ENCODE peak calls at places on chromosomes 2 and 18, in seven cellular contexts. One of them, this sample, is unnamed.
A peak's percentile ranks its signal among the peaks of the same experiment; 100 is the strongest.

GRCh38 chr2:11542275-11542819 is 8.5 kb downstream of the GREB1 start:
- DNase-seq in epithelial cell of esophagus: no peak
- DNase-seq in tibial nerve: no peak
- DNase-seq in endodermal cell: no peak
- DNase-seq in CD8-positive, alpha-beta T cell: no peak
- DNase-seq in left ventricle myocardium inferior: no peak
- DNase-seq in heart right ventricle: no peak
- DNase-seq in this sample: no peak

GRCh38 chr2:23563673-23564617 is 179.0 kb downstream of the KLHL29 start:
- DNase-seq in epithelial cell of esophagus: peak; percentile 65
- DNase-seq in tibial nerve: peak; percentile 55
- DNase-seq in endodermal cell: no peak
- DNase-seq in CD8-positive, alpha-beta T cell: no peak
- DNase-seq in left ventricle myocardium inferior: peak; percentile 57
- DNase-seq in heart right ventricle: no peak
- DNase-seq in this sample: no peak

GRCh38 chr2:62144689-62145477 is 51.0 kb upstream of the B3GNT2 start:
- DNase-seq in epithelial cell of esophagus: no peak
- DNase-seq in tibial nerve: no peak
- DNase-seq in endodermal cell: no peak
- DNase-seq in CD8-positive, alpha-beta T cell: no peak
- DNase-seq in left ventricle myocardium inferior: no peak
- DNase-seq in heart right ventricle: no peak
- DNase-seq in this sample: no peak

GRCh38 chr2:234494361-234495075 is 2.4 kb downstream of the ARL4C start:
- DNase-seq in epithelial cell of esophagus: peak; percentile 71
- DNase-seq in tibial nerve: no peak
- DNase-seq in endodermal cell: peak; percentile 56
- DNase-seq in CD8-positive, alpha-beta T cell: no peak
- DNase-seq in left ventricle myocardium inferior: no peak
- DNase-seq in heart right ventricle: no peak
- DNase-seq in this sample: no peak

GRCh38 chr18:46310258-46310657 is 206.1 kb downstream of the HAUS1 start:
- DNase-seq in epithelial cell of esophagus: peak; percentile 33
- DNase-seq in tibial nerve: no peak
- DNase-seq in endodermal cell: no peak
- DNase-seq in CD8-positive, alpha-beta T cell: no peak
- DNase-seq in left ventricle myocardium inferior: no peak
- DNase-seq in heart right ventricle: no peak
- DNase-seq in this sample: no peak

GRCh38 chr2:26344581-26345283 is 1.2 kb upstream of the SELENOI start:
- DNase-seq in epithelial cell of esophagus: peak; percentile 84
- DNase-seq in tibial nerve: no peak
- DNase-seq in endodermal cell: peak; percentile 80
- DNase-seq in CD8-positive, alpha-beta T cell: no peak
- DNase-seq in left ventricle myocardium inferior: no peak
- DNase-seq in heart right ventricle: no peak
- DNase-seq in this sample: no peak

GRCh38 chr2:218733615-218734021 is 23.0 kb downstream of the TTLL4 start:
- DNase-seq in epithelial cell of esophagus: peak; percentile 90
- DNase-seq in tibial nerve: no peak
- DNase-seq in endodermal cell: no peak
- DNase-seq in CD8-positive, alpha-beta T cell: no peak
- DNase-seq in left ventricle myocardium inferior: no peak
- DNase-seq in heart right ventricle: no peak
- DNase-seq in this sample: no peak

GRCh38 chr2:20815216-20815615 is 7.7 kb downstream of the LDAH start:
- DNase-seq in epithelial cell of esophagus: no peak
- DNase-seq in tibial nerve: no peak
- DNase-seq in endodermal cell: no peak
- DNase-seq in CD8-positive, alpha-beta T cell: no peak
- DNase-seq in left ventricle myocardium inferior: no peak
- DNase-seq in heart right ventricle: no peak
- DNase-seq in this sample: no peak

GRCh38 chr2:240999001-240999791 is 778 bp downstream of the SNED1 start:
- DNase-seq in epithelial cell of esophagus: no peak
- DNase-seq in tibial nerve: peak; percentile 12
- DNase-seq in endodermal cell: peak; percentile 67
- DNase-seq in CD8-positive, alpha-beta T cell: no peak
- DNase-seq in left ventricle myocardium inferior: peak; percentile 38
- DNase-seq in heart right ventricle: peak; percentile 25
- DNase-seq in this sample: peak; percentile 40

GRCh38 chr2:201266629-201267028 is 6.3 kb downstream of the CASP8 start:
- DNase-seq in epithelial cell of esophagus: no peak
- DNase-seq in tibial nerve: no peak
- DNase-seq in endodermal cell: no peak
- DNase-seq in CD8-positive, alpha-beta T cell: no peak
- DNase-seq in left ventricle myocardium inferior: no peak
- DNase-seq in heart right ventricle: no peak
- DNase-seq in this sample: no peak

GRCh38 chr18:44903327-44903726 is 222.6 kb downstream of the SETBP1 start:
- DNase-seq in epithelial cell of esophagus: no peak
- DNase-seq in tibial nerve: no peak
- DNase-seq in endodermal cell: no peak
- DNase-seq in CD8-positive, alpha-beta T cell: no peak
- DNase-seq in left ventricle myocardium inferior: no peak
- DNase-seq in heart right ventricle: no peak
- DNase-seq in this sample: no peak

GRCh38 chr18:44899832-44900231 is 219.1 kb downstream of the SETBP1 start:
- DNase-seq in epithelial cell of esophagus: no peak
- DNase-seq in tibial nerve: no peak
- DNase-seq in endodermal cell: no peak
- DNase-seq in CD8-positive, alpha-beta T cell: no peak
- DNase-seq in left ventricle myocardium inferior: no peak
- DNase-seq in heart right ventricle: no peak
- DNase-seq in this sample: no peak

GRCh38 chr18:44898536-44898935 is 217.8 kb downstream of the SETBP1 start:
- DNase-seq in epithelial cell of esophagus: peak; percentile 12
- DNase-seq in tibial nerve: no peak
- DNase-seq in endodermal cell: no peak
- DNase-seq in CD8-positive, alpha-beta T cell: no peak
- DNase-seq in left ventricle myocardium inferior: no peak
- DNase-seq in heart right ventricle: no peak
- DNase-seq in this sample: no peak

GRCh38 chr18:44900627-44901026 is 219.9 kb downstream of the SETBP1 start:
- DNase-seq in epithelial cell of esophagus: peak; percentile 81
- DNase-seq in tibial nerve: no peak
- DNase-seq in endodermal cell: no peak
- DNase-seq in CD8-positive, alpha-beta T cell: no peak
- DNase-seq in left ventricle myocardium inferior: no peak
- DNase-seq in heart right ventricle: no peak
- DNase-seq in this sample: no peak

GRCh38 chr18:44901283-44901682 is 220.6 kb downstream of the SETBP1 start:
- DNase-seq in epithelial cell of esophagus: no peak
- DNase-seq in tibial nerve: no peak
- DNase-seq in endodermal cell: peak; percentile 68
- DNase-seq in CD8-positive, alpha-beta T cell: no peak
- DNase-seq in left ventricle myocardium inferior: no peak
- DNase-seq in heart right ventricle: no peak
- DNase-seq in this sample: no peak
- TF ChIP-seq CTCF in epithelial cell of esophagus: peak; percentile 40
- TF ChIP-seq CTCF in tibial nerve: no peak
- TF ChIP-seq CTCF in endodermal cell: peak; percentile 72
- TF ChIP-seq CTCF in CD8-positive, alpha-beta T cell: no peak
- TF ChIP-seq CTCF in left ventricle myocardium inferior: peak; percentile 26
- TF ChIP-seq CTCF in heart right ventricle: peak; percentile 25
- TF ChIP-seq CTCF in this sample: no peak

DNA sequence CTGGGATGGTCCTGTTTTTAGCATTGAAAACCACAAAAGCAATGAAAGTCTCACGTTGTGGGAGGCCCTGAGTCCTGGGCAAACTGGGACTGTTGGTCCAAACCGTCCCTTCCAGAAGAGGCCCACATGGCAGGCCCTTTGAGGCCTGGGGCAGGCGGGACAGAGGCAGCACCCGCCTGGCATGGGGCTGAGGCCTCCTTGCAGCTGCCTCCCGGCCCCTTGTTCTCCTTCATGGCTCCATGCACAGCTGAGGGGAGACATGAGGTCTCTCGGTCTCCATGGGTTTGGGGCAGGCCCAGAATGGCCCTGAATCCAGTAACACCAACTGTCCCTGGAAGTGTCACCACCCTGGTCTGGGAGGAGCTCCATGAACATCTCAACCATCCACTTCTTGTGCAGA is 61.9 kb downstream of the RRM2 start:
- DNase-seq in epithelial cell of esophagus: no peak
- DNase-seq in tibial nerve: no peak
- DNase-seq in endodermal cell: no peak
- DNase-seq in CD8-positive, alpha-beta T cell: no peak
- DNase-seq in left ventricle myocardium inferior: no peak
- DNase-seq in heart right ventricle: no peak
- DNase-seq in this sample: no peak
- TF ChIP-seq CTCF in epithelial cell of esophagus: no peak
- TF ChIP-seq CTCF in tibial nerve: no peak
- TF ChIP-seq CTCF in endodermal cell: no peak
- TF ChIP-seq CTCF in CD8-positive, alpha-beta T cell: no peak
- TF ChIP-seq CTCF in left ventricle myocardium inferior: no peak
- TF ChIP-seq CTCF in heart right ventricle: no peak
- TF ChIP-seq CTCF in this sample: no peak

GRCh38 chr2:38590053-38590452 is 12.7 kb downstream of the HNRNPLL start:
- DNase-seq in epithelial cell of esophagus: no peak
- DNase-seq in tibial nerve: no peak
- DNase-seq in endodermal cell: no peak
- DNase-seq in CD8-positive, alpha-beta T cell: no peak
- DNase-seq in left ventricle myocardium inferior: no peak
- DNase-seq in heart right ventricle: no peak
- DNase-seq in this sample: no peak
- TF ChIP-seq CTCF in epithelial cell of esophagus: no peak
- TF ChIP-seq CTCF in tibial nerve: no peak
- TF ChIP-seq CTCF in endodermal cell: peak; percentile 61
- TF ChIP-seq CTCF in CD8-positive, alpha-beta T cell: no peak
- TF ChIP-seq CTCF in left ventricle myocardium inferior: peak; percentile 25
- TF ChIP-seq CTCF in heart right ventricle: no peak
- TF ChIP-seq CTCF in this sample: peak; percentile 26

DNA sequence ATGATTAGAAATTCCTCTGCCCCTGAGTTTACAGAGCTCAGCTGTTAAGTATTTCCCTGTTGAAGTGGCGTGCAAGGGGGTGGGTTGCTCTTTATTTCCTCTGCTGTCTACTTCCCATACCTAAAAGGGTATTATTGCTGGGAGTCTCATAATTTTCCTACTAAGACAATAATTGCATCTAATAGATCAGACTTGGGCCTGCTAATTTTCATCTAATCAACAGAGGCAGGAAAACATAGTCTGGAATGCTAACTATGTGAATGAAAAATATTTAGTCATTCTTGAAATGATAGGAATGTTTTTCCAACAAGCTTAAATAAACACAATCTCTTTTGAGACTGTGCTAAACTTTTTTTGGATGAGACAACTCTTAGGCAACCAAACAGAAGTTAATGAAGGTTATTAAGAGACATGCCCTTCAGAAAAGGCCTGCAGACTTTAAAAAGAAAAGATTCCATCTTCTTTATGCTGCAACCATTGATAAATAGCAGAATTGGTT is 111.4 kb downstream of the FEZ2 start:
- DNase-seq in epithelial cell of esophagus: peak; percentile 53
- DNase-seq in tibial nerve: no peak
- DNase-seq in endodermal cell: no peak
- DNase-seq in CD8-positive, alpha-beta T cell: no peak
- DNase-seq in left ventricle myocardium inferior: no peak
- DNase-seq in heart right ventricle: no peak
- DNase-seq in this sample: no peak
- TF ChIP-seq CTCF in epithelial cell of esophagus: no peak
- TF ChIP-seq CTCF in tibial nerve: no peak
- TF ChIP-seq CTCF in endodermal cell: no peak
- TF ChIP-seq CTCF in CD8-positive, alpha-beta T cell: no peak
- TF ChIP-seq CTCF in left ventricle myocardium inferior: no peak
- TF ChIP-seq CTCF in heart right ventricle: no peak
- TF ChIP-seq CTCF in this sample: no peak

GRCh38 chr2:229715895-229716507 is 1.6 kb upstream of the DNER start:
- DNase-seq in epithelial cell of esophagus: peak; percentile 67
- DNase-seq in tibial nerve: no peak
- DNase-seq in endodermal cell: peak; percentile 79
- DNase-seq in CD8-positive, alpha-beta T cell: no peak
- DNase-seq in left ventricle myocardium inferior: no peak
- DNase-seq in heart right ventricle: no peak
- DNase-seq in this sample: no peak
- TF ChIP-seq CTCF in epithelial cell of esophagus: peak; percentile 78
- TF ChIP-seq CTCF in tibial nerve: no peak
- TF ChIP-seq CTCF in endodermal cell: peak; percentile 76
- TF ChIP-seq CTCF in CD8-positive, alpha-beta T cell: peak; percentile 50
- TF ChIP-seq CTCF in left ventricle myocardium inferior: no peak
- TF ChIP-seq CTCF in heart right ventricle: no peak
- TF ChIP-seq CTCF in this sample: peak; percentile 36

GRCh38 chr2:166516712-166517303 is 22.8 kb upstream of the SCN7A start:
- DNase-seq in epithelial cell of esophagus: peak; percentile 41
- DNase-seq in tibial nerve: no peak
- DNase-seq in endodermal cell: peak; percentile 68
- DNase-seq in CD8-positive, alpha-beta T cell: no peak
- DNase-seq in left ventricle myocardium inferior: no peak
- DNase-seq in heart right ventricle: peak; percentile 41
- DNase-seq in this sample: no peak
- TF ChIP-seq CTCF in epithelial cell of esophagus: peak; percentile 74
- TF ChIP-seq CTCF in tibial nerve: peak; percentile 63
- TF ChIP-seq CTCF in endodermal cell: peak; percentile 86
- TF ChIP-seq CTCF in CD8-positive, alpha-beta T cell: no peak
- TF ChIP-seq CTCF in left ventricle myocardium inferior: peak; percentile 75
- TF ChIP-seq CTCF in heart right ventricle: peak; percentile 72
- TF ChIP-seq CTCF in this sample: peak; percentile 57

GRCh38 chr18:55910328-55910727 is 322.3 kb upstream of the TCF4 start:
- DNase-seq in epithelial cell of esophagus: peak; percentile 32
- DNase-seq in tibial nerve: no peak
- DNase-seq in endodermal cell: no peak
- DNase-seq in CD8-positive, alpha-beta T cell: no peak
- DNase-seq in left ventricle myocardium inferior: no peak
- DNase-seq in heart right ventricle: no peak
- DNase-seq in this sample: no peak

GRCh38 chr18:55906533-55906932 is 318.5 kb upstream of the TCF4 start:
- DNase-seq in epithelial cell of esophagus: peak; percentile 30
- DNase-seq in tibial nerve: no peak
- DNase-seq in endodermal cell: no peak
- DNase-seq in CD8-positive, alpha-beta T cell: no peak
- DNase-seq in left ventricle myocardium inferior: no peak
- DNase-seq in heart right ventricle: no peak
- DNase-seq in this sample: no peak

GRCh38 chr18:55907352-55908045 is 319.5 kb upstream of the TCF4 start:
- DNase-seq in epithelial cell of esophagus: peak; percentile 50
- DNase-seq in tibial nerve: no peak
- DNase-seq in endodermal cell: no peak
- DNase-seq in CD8-positive, alpha-beta T cell: no peak
- DNase-seq in left ventricle myocardium inferior: peak; percentile 29
- DNase-seq in heart right ventricle: peak; percentile 29
- DNase-seq in this sample: no peak

GRCh38 chr18:55912071-55912470 is 324.1 kb upstream of the TCF4 start:
- DNase-seq in epithelial cell of esophagus: no peak
- DNase-seq in tibial nerve: no peak
- DNase-seq in endodermal cell: no peak
- DNase-seq in CD8-positive, alpha-beta T cell: no peak
- DNase-seq in left ventricle myocardium inferior: no peak
- DNase-seq in heart right ventricle: no peak
- DNase-seq in this sample: no peak

GRCh38 chr18:55908790-55909408 is 320.9 kb upstream of the TCF4 start:
- DNase-seq in epithelial cell of esophagus: no peak
- DNase-seq in tibial nerve: no peak
- DNase-seq in endodermal cell: no peak
- DNase-seq in CD8-positive, alpha-beta T cell: no peak
- DNase-seq in left ventricle myocardium inferior: no peak
- DNase-seq in heart right ventricle: no peak
- DNase-seq in this sample: no peak
- TF ChIP-seq CTCF in epithelial cell of esophagus: no peak
- TF ChIP-seq CTCF in tibial nerve: no peak
- TF ChIP-seq CTCF in endodermal cell: no peak
- TF ChIP-seq CTCF in CD8-positive, alpha-beta T cell: no peak
- TF ChIP-seq CTCF in left ventricle myocardium inferior: no peak
- TF ChIP-seq CTCF in heart right ventricle: no peak
- TF ChIP-seq CTCF in this sample: no peak

GRCh38 chr18:25672490-25672889 is 320.5 kb upstream of the ZNF521 start:
- DNase-seq in epithelial cell of esophagus: no peak
- DNase-seq in tibial nerve: no peak
- DNase-seq in endodermal cell: peak; percentile 89
- DNase-seq in CD8-positive, alpha-beta T cell: no peak
- DNase-seq in left ventricle myocardium inferior: no peak
- DNase-seq in heart right ventricle: no peak
- DNase-seq in this sample: no peak
- TF ChIP-seq CTCF in epithelial cell of esophagus: no peak
- TF ChIP-seq CTCF in tibial nerve: no peak
- TF ChIP-seq CTCF in endodermal cell: peak; percentile 78
- TF ChIP-seq CTCF in CD8-positive, alpha-beta T cell: no peak
- TF ChIP-seq CTCF in left ventricle myocardium inferior: no peak
- TF ChIP-seq CTCF in heart right ventricle: no peak
- TF ChIP-seq CTCF in this sample: no peak